ENCODE peak calls at places on chromosome 13, in nine cellular contexts. S is T-helper 2 cell; O is mesothelial cell of epicardium; I is transverse colon; H is naive B cell; F is activated T-helper 1 cell treated with anti-CD3 and anti-CD28 coated beads, Interleukin-12 subunit alpha, Interleukin-12 subunit beta, Interleukin-2, Interleukin-4 antibody, amounts not matched to agents 30 ng/mL and 10 ng/mL and 1 ng/mL, durations not matched to agents 14 hours and 24 hours and 36 hours; J is AG04450; B is NCI-H2107; P is activated CD4-positive, alpha-beta memory T cell treated with anti-CD3 and anti-CD28 coated beads for 36 hours. C is an unnamed sample.

GRCh38 chr13:34758628-34759027 is 183.4 kb upstream of the NBEA start:
- DNase-seq in I (no peak), S (no peak), B (no peak), F (no peak), H (no peak), O (no peak), J (no peak), P (no peak), C (no peak)

GRCh38 chr13:68030152-68030809 is 800.1 kb upstream of the PCDH9 start:
- DNase-seq in P (no peak), O (no peak), F (no peak), I (no peak), S (no peak), J (no peak), B (no peak), H (no peak), C (no peak)

GRCh38 chr13:33536639-33537425 is 251.3 kb upstream of the STARD13 start:
- DNase-seq in F (no peak), H (no peak), I (no peak), B (no peak), J (peak), P (no peak), S (no peak), O (no peak), C (no peak)

GRCh38 chr13:50344717-50345116 is 329.5 kb downstream of the KCNRG start:
- DNase-seq in P (no peak), J (no peak), F (no peak), H (no peak), I (no peak), S (no peak), O (no peak), B (peak), C (no peak)

GRCh38 chr13:74574964-74575728 is 440.9 kb upstream of the KLF12 start:
- DNase-seq in P (no peak), J (no peak), H (no peak), I (no peak), F (no peak), O (no peak), B (no peak), S (no peak), C (no peak)

GRCh38 chr13:43865892-43866291 is 13.6 kb downstream of the CCDC122 start:
- DNase-seq in H (no peak), B (no peak), P (no peak), J (peak), S (no peak), O (no peak), I (no peak), F (no peak), C (no peak)

GRCh38 chr13:110616103-110617101 is 1.1 kb downstream of the NAXD start:
- DNase-seq in B (no peak), O (no peak), P (peak), H (peak), S (no peak), J (no peak), I (peak), F (peak), C (no peak)

GRCh38 chr13:83216521-83217245 is 665.6 kb downstream of the SLITRK1 start:
- DNase-seq in S (no peak), I (no peak), B (no peak), O (no peak), H (no peak), F (no peak), P (no peak), J (peak), C (no peak)

GRCh38 chr13:67230774-67231480 is 791 bp upstream of the PCDH9 start:
- DNase-seq in F (no peak), B (no peak), I (peak), J (peak), S (no peak), O (peak), H (peak), P (peak), C (peak)

GRCh38 chr13:47250141-47250540 is 353.3 kb upstream of the HTR2A start:
- DNase-seq in H (no peak), S (no peak), O (no peak), P (no peak), F (no peak), I (no peak), J (no peak), B (no peak), C (no peak)

GRCh38 chr13:92994056-92994455 is 232.6 kb upstream of the GPC6 start:
- DNase-seq in S (no peak), F (no peak), P (no peak), O (no peak), H (no peak), B (no peak), J (peak), I (no peak), C (no peak)

GRCh38 chr13:114010401-114011101 is 36.7 kb upstream of the C13orf46 start:
- DNase-seq in P (no peak), I (no peak), S (no peak), O (no peak), B (no peak), J (no peak), F (no peak), H (no peak), C (peak)

GRCh38 chr13:98253526-98253925 is 76.5 kb upstream of the RNF113B start:
- DNase-seq in O (no peak), I (no peak), F (no peak), H (no peak), J (no peak), B (no peak), S (no peak), P (no peak), C (no peak)

C was measured in suprapubic skin.